ENCODE peak calls at places on chromosomes 6 and 20, in six cellular contexts. U, S, C, K, R and F are unnamed samples. For H3K4me1, the result is how much of the 10 kb centered on the place peaks cover.

GRCh38 chr20:50472693-50473610 is 37.2 kb upstream of the PTPN1 start:
- DNase-seq in U (no peak), S (no peak), C (peak), K (no peak), R (no peak), F (peak)

GRCh38 chr6:93163146-93163545 is 256.2 kb downstream of the EPHA7 start:
- DNase-seq in U (no peak), S (no peak), C (no peak), K (no peak), R (no peak), F (no peak)

GRCh38 chr6:26571592-26572296 is 25.0 kb upstream of the ABT1 start:
- DNase-seq in U (no peak), S (peak), C (peak), K (peak), R (peak), F (peak)

GRCh38 chr6:144797881-144798589 is 512.9 kb downstream of the UTRN start:
- DNase-seq in U (no peak), S (no peak), C (no peak), K (no peak), R (peak), F (no peak)

GRCh38 chr20:61117725-61118124 is 134.3 kb upstream of the CDH4 start:
- DNase-seq in U (no peak), S (no peak), C (no peak), K (no peak), R (no peak), F (peak)

GRCh38 chr6:74891358-74891811 is 314.5 kb downstream of the COL12A1 start:
- DNase-seq in U (no peak), S (peak), C (no peak), K (peak), R (no peak), F (no peak)

GRCh38 chr6:44001318-44001868 is 125.9 kb downstream of the MRPL14 start:
- DNase-seq in U (peak), S (peak), C (peak), K (no peak), R (peak), F (peak)

GRCh38 chr6:28922841-28923317 is 906 bp downstream of the TRIM27 start:
- DNase-seq in U (no peak), S (no peak), C (peak), K (no peak), R (peak), F (no peak)

GRCh38 chr20:47688385-47689381 is 96.6 kb downstream of the SULF2 start:
- DNase-seq in U (no peak), S (no peak), C (no peak), K (no peak), R (no peak), F (no peak)

GRCh38 chr6:78639505-78640110 is 227.7 kb upstream of the IRAK1BP1 start:
- DNase-seq in U (no peak), S (no peak), C (no peak), K (no peak), R (no peak), F (no peak)

GRCh38 chr6:162765251-162765650 is 37.5 kb downstream of the PACRG start:
- DNase-seq in U (no peak), S (no peak), C (no peak), K (no peak), R (no peak), F (no peak)

GRCh38 chr6:71533939-71534379 is 245.3 kb downstream of the OGFRL1 start:
- DNase-seq in U (no peak), S (no peak), C (no peak), K (no peak), R (peak), F (no peak)

GRCh38 chr6:139490482-139490881 is 116.0 kb upstream of the CITED2 start:
- DNase-seq in U (no peak), S (no peak), C (no peak), K (no peak), R (peak), F (no peak)

GRCh38 chr6:48542191-48542590 is 431.2 kb upstream of the PTCHD4 start:
- DNase-seq in U (no peak), S (no peak), C (no peak), K (no peak), R (no peak), F (no peak)

GRCh38 chr20:14838663-14839650 is 501.5 kb upstream of the FLRT3 start:
- DNase-seq in U (no peak), S (no peak), C (no peak), K (no peak), R (peak), F (no peak)

GRCh38 chr20:53865905-53866786 is 204.2 kb downstream of the BCAS1 start:
- DNase-seq in U (no peak), S (no peak), C (peak), K (no peak), R (peak), F (no peak)

GRCh38 chr20:1894471-1894950 is 696 bp upstream of the SIRPA start:
- DNase-seq in U (peak), S (peak), C (peak), K (peak), R (peak), F (peak)

GRCh38 chr6:138787138-138787537 is 8.7 kb upstream of the ECT2L start:
- DNase-seq in U (no peak), S (no peak), C (no peak), K (no peak), R (no peak), F (no peak)

GRCh38 chr20:9507544-9508239 is 6.7 kb upstream of the LAMP5 start:
- DNase-seq in U (no peak), S (no peak), C (no peak), K (no peak), R (no peak), F (no peak)

GRCh38 chr20:47847882-47848485 is 62.7 kb upstream of the SULF2 start:
- DNase-seq in U (peak), S (no peak), C (no peak), K (no peak), R (no peak), F (no peak)

GRCh38 chr6:55704421-55704820 is 125.4 kb upstream of the HMGCLL1 start:
- DNase-seq in U (no peak), S (no peak), C (no peak), K (no peak), R (peak), F (no peak)

GRCh38 chr20:35615667-35616464 is at the start of gene SPAG4:
- DNase-seq in U (peak), S (peak), C (peak), K (peak), R (no peak), F (peak)

GRCh38 chr6:20554326-20554725 is 20.1 kb downstream of the CDKAL1 start:
- DNase-seq in U (no peak), S (no peak), C (no peak), K (no peak), R (no peak), F (no peak)

GRCh38 chr6:99604161-99605073 is 2.2 kb upstream of the PRDM13 start:
- DNase-seq in U (no peak), S (no peak), C (no peak), K (no peak), R (no peak), F (no peak)

GRCh38 chr6:143449731-143450452 is 603 bp downstream of the ADAT2 start:
- DNase-seq in U (no peak), S (no peak), C (peak), K (no peak), R (peak), F (peak)

GRCh38 chr6:80623066-80623815 is 516.8 kb downstream of the BCKDHB start:
- DNase-seq in U (no peak), S (no peak), C (no peak), K (no peak), R (no peak), F (no peak)

GRCh38 chr20:19786311-19786710 is 28.3 kb downstream of the RIN2 start:
- DNase-seq in U (peak), S (no peak), C (no peak), K (no peak), R (peak), F (no peak)

GRCh38 chr6:112951829-112952228 is 604.7 kb downstream of the RFPL4B start:
- DNase-seq in U (no peak), S (no peak), C (no peak), K (no peak), R (peak), F (no peak)

GRCh38 chr20:43949741-43950618 is 35.3 kb downstream of the TOX2 start:
- DNase-seq in U (no peak), S (no peak), C (no peak), K (no peak), R (no peak), F (peak)

GRCh38 chr6:144951730-144952437 is 666.7 kb downstream of the UTRN start:
- DNase-seq in U (no peak), S (no peak), C (no peak), K (no peak), R (no peak), F (no peak)

GRCh38 chr6:14765106-14765505 is 480.8 kb upstream of the JARID2 start:
- DNase-seq in U (no peak), S (no peak), C (no peak), K (no peak), R (no peak), F (no peak)

GRCh38 chr6:150895898-150896632 is 30.6 kb downstream of the MTHFD1L start:
- DNase-seq in U (no peak), S (no peak), C (no peak), K (no peak), R (no peak), F (no peak)

GRCh38 chr6:150894191-150894744 is 28.8 kb downstream of the MTHFD1L start:
- DNase-seq in U (no peak), S (no peak), C (no peak), K (no peak), R (no peak), F (no peak)

GRCh38 chr6:150897400-150897943 is 32.0 kb downstream of the MTHFD1L start:
- DNase-seq in U (no peak), S (no peak), C (no peak), K (no peak), R (no peak), F (no peak)

GRCh38 chr6:150891886-150892485 is 26.5 kb downstream of the MTHFD1L start:
- DNase-seq in U (peak), S (peak), C (peak), K (peak), R (peak), F (peak)

DNA sequence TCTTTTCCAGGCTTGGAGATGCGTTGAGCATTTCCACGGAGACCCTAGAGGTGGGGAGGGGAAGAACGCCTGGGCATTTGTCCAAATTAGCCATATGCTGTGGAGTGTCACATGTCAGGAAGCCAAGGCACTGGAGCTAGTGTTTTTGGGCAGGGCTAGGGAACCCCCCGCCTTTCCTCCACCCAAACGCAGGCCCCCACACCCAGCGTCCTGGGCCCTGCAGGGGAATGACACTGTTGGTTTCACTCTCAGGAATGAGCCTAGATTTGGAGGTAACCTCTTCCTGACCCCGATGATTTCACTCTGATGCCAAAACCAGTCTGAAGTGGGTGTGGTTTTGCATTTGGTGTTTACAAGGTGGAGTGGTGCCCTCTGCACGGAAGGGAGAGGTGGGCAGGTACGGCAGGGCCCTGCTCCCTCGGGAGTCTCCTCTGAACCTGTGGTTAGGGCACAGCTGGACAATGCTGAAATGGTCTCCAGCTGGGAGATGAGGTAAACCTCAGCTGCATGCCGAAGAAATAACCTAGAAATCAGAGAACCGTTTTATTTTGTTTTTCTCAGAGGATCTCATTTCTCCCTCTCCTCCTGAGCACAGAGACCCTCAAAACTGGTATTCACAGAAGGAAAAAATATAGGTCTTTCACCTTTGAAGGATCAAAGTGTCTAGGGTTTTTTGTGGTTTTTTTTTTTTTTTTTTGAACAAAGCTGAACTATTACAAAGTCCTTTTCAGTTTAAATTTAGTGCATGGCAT is 29.6 kb downstream of the MTHFD1L start:
- DNase-seq in U (no peak), S (no peak), C (peak), K (no peak), R (no peak), F (no peak)
- H3K4me3 ChIP-seq in U (no peak), S (no peak), C (no peak), K (no peak), R (no peak), F (no peak)

GRCh38 chr20:49277786-49278035 is 146 bp downstream of the ZNFX1 start:
- DNase-seq in U (no peak), S (no peak), C (no peak), K (no peak), R (no peak), F (no peak)
- H3K4me1 ChIP-seq in U (half or more), S (under half), C (under half), K (under half), R (under half), F (under half)

DNA sequence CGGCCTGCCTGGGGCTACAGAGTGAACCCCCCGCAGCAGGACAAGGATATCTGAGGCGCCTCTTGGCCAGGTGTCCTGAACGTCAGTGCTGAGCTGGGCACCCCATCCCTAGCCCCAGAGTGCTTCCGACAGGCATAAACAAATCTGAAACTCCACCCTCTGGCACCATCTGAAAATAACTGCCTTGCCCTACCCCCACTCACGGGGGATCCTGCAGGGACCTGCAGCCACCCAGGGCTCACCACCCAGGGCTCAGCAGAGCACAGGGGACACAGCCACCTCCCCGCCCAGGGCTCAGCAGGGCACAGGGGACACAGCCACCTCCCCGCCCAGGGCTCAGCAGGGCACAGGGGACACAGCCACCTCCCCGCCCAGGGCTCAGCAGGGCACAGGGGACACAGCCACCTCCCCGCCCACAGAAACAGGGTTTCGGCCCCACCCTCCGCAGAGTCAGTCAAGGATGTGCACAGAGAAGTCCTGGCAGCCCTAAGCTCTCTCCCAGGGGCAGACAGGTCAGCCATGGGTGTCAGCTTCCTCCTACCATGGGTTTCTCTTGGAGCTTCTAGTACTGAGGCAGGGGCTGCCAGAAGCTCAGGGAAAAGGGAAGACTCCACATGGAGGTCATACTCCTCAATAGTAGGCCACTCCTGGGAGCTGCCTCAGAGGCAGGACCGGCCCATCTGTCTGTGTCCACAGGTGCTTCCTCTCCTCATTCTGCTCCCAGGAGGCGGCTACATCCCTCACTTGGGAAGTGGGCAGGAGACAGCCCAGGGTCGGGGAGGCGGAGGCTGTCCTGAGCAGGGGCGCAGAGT is 4.6 kb downstream of the UCKL1 start:
- DNase-seq in U (no peak), S (no peak), C (no peak), K (no peak), R (no peak), F (no peak)
- H3K4me3 ChIP-seq in U (no peak), S (no peak), C (no peak), K (peak), R (no peak), F (no peak)

GRCh38 chr6:222468-222867 is 69.8 kb upstream of the DUSP22 start:
- DNase-seq in U (no peak), S (no peak), C (no peak), K (no peak), R (no peak), F (no peak)
- H3K4me1 ChIP-seq in U (under half), S (under half), C (under half), K (under half), R (under half), F (under half)

GRCh38 chr20:62404761-62405107 is 2.4 kb downstream of the CABLES2 start:
- DNase-seq in U (no peak), S (no peak), C (no peak), K (no peak), R (no peak), F (no peak)
- H3K4me3 ChIP-seq in U (no peak), S (no peak), C (no peak), K (no peak), R (no peak), F (no peak)